ENCODE peak calls at places on chromosomes 1 and 21, in seven cellular contexts. J is GM06990, S is pancreas, G is ovary, U is left lung, X is heart left ventricle, T is neural progenitor cell. P is an unnamed sample.
A peak's percentile ranks its signal among the peaks of the same experiment; 100 is the strongest.

GRCh38 chr1:170221031-170221430 is 75.3 kb downstream of the NTMT2 start:
- DNase-seq in X (no peak), J (no peak), S (no peak), U (no peak), G (no peak), T (no peak), P (peak; percentile 78)

GRCh38 chr1:55466343-55466742 is 251.2 kb upstream of the USP24 start:
- DNase-seq in S (no peak), G (no peak), U (no peak), X (no peak), J (no peak), T (no peak), P (no peak)

GRCh38 chr1:240652554-240652953 is 40.6 kb upstream of the GREM2 start:
- DNase-seq in T (no peak), S (no peak), X (no peak), G (no peak), J (no peak), U (no peak), P (no peak)

GRCh38 chr1:52416811-52417210 is 12.4 kb downstream of the PRPF38A start:
- DNase-seq in S (no peak), U (no peak), T (no peak), G (no peak), X (no peak), J (no peak), P (no peak)

GRCh38 chr1:205237526-205238484 is 10.1 kb downstream of the TMCC2 start:
- DNase-seq in G (no peak), X (no peak), J (no peak), T (no peak), U (no peak), S (no peak), P (no peak)

GRCh38 chr1:226980565-226981385 is 40.7 kb downstream of the COQ8A start:
- DNase-seq in T (no peak), U (no peak), X (peak; percentile 71), S (peak; percentile 58), J (no peak), G (peak; percentile 42), P (no peak)

GRCh38 chr21:14382486-14382834 is 486 bp downstream of the HSPA13 start:
- DNase-seq in S (peak; percentile 31), J (no peak), X (peak; percentile 28), G (no peak), T (no peak), U (peak; percentile 32), P (peak; percentile 22)

GRCh38 chr1:156148236-156148635 is 5.1 kb upstream of the SEMA4A start:
- DNase-seq in T (no peak), S (no peak), J (peak; percentile 63), G (no peak), U (no peak), X (no peak), P (no peak)

GRCh38 chr1:174797398-174797797 is 202.3 kb upstream of the CACYBP start:
- DNase-seq in S (no peak), J (no peak), U (no peak), X (no peak), T (no peak), G (no peak), P (no peak)

GRCh38 chr21:42490735-42491134 is 5.3 kb downstream of the RSPH1 start:
- DNase-seq in J (no peak), S (no peak), G (no peak), U (no peak), X (no peak), T (no peak), P (no peak)

GRCh38 chr1:222064388-222065201 is 322.7 kb upstream of the DUSP10 start:
- DNase-seq in U (no peak), X (no peak), T (no peak), G (no peak), S (no peak), J (no peak), P (no peak)

GRCh38 chr1:207021139-207021861 is 11.3 kb downstream of the C1orf116 start:
- DNase-seq in U (no peak), J (no peak), X (no peak), G (no peak), T (no peak), S (no peak), P (no peak)

GRCh38 chr21:38925923-38926322 is 120.2 kb downstream of the ETS2 start:
- DNase-seq in G (peak; percentile 72), T (no peak), X (peak; percentile 84), U (peak; percentile 83), S (no peak), J (no peak), P (peak; percentile 56)

GRCh38 chr1:112849425-112849966 is 106.5 kb downstream of the SLC16A1 start:
- DNase-seq in T (peak; percentile 67), J (no peak), S (no peak), G (peak; percentile 33), X (peak; percentile 26), U (no peak), P (no peak)

GRCh38 chr1:224245188-224245587 is 62.1 kb downstream of the DEGS1 start:
- DNase-seq in J (peak; percentile 37), X (peak; percentile 47), S (no peak), G (peak; percentile 39), U (peak; percentile 74), T (no peak), P (no peak)

GRCh38 chr21:34933609-34934345 is 115.3 kb downstream of the RUNX1 start:
- DNase-seq in U (no peak), T (no peak), J (no peak), X (no peak), S (no peak), G (no peak), P (no peak)

GRCh38 chr1:214662386-214662785 is 59.4 kb downstream of the CENPF start:
- DNase-seq in J (no peak), G (no peak), U (no peak), X (no peak), T (no peak), S (no peak), P (peak; percentile 22)

GRCh38 chr1:67749844-67750689 is 65.1 kb downstream of the GADD45A start:
- DNase-seq in S (no peak), X (no peak), G (no peak), U (no peak), J (no peak), T (peak; percentile 49), P (peak; percentile 22)

GRCh38 chr1:87953732-87954344 is 625.2 kb downstream of the LMO4 start:
- DNase-seq in S (peak; percentile 72), X (peak; percentile 57), J (peak; percentile 16), U (peak; percentile 43), G (peak; percentile 61), T (peak; percentile 69), P (peak; percentile 33)

GRCh38 chr1:49364676-49365075 is 588.0 kb upstream of the BEND5 start:
- DNase-seq in X (no peak), J (no peak), G (no peak), S (no peak), T (no peak), U (no peak), P (no peak)

GRCh38 chr1:229572286-229572685 is 13.8 kb upstream of the ABCB10 start:
- DNase-seq in T (no peak), J (no peak), S (no peak), X (no peak), U (no peak), G (no peak), P (no peak)

GRCh38 chr1:154809436-154810413 is 60.4 kb downstream of the KCNN3 start:
- DNase-seq in G (no peak), X (peak; percentile 55), T (no peak), U (no peak), S (no peak), J (no peak), P (no peak)

GRCh38 chr1:163528710-163529348 is 207.1 kb downstream of the NUF2 start:
- DNase-seq in X (no peak), S (peak; percentile 22), U (no peak), G (no peak), T (peak; percentile 13), J (no peak), P (no peak)

GRCh38 chr1:70656371-70656770 is 245.3 kb downstream of the CTH start:
- DNase-seq in X (no peak), T (no peak), J (no peak), G (no peak), U (no peak), S (no peak), P (no peak)

GRCh38 chr1:157833155-157833554 is 8.5 kb downstream of the CD5L start:
- DNase-seq in U (no peak), J (peak; percentile 56), G (no peak), T (no peak), X (no peak), S (no peak), P (no peak)

GRCh38 chr1:10398734-10399486 is at the start of gene PGD:
- DNase-seq in U (peak; percentile 99), T (peak; percentile 99), J (peak; percentile 99), S (peak; percentile 98), X (peak; percentile 99), G (peak; percentile 99), P (peak; percentile 97)
- TF ChIP-seq CTCF in U (no peak), T (no peak), J (no peak), S (no peak), X (no peak), G (peak; percentile 17), P (peak; percentile 13)

DNA sequence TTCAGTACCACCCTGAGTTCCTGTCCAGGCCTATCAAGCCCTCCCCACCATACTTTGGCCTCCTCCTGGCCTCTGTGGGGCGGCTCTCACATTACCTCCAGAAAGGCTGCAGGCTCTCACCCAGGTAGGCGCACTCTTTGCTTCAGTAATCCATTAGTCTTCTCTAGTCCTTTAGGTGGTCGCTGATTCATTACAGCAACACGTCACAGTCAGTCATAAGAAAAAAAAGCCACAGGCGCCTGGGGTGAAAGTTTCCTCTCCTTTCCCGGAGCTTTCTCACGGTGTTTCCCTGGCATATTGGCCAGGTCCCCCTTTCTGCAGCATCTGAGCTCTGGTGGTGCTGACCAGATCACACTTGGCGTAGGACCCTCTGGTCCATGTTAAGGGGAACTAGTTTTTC is 12.1 kb downstream of the SLFNL1 start:
- DNase-seq in J (no peak), T (no peak), X (no peak), U (no peak), S (no peak), G (no peak), P (no peak)
- H3K36me3 ChIP-seq in J (peaks cover 45% of the 10 kb centered on the region), T (no peaks in the 10 kb centered on the region), X (no peaks in the 10 kb centered on the region), U (peaks cover 95% of the 10 kb centered on the region), S (no peaks in the 10 kb centered on the region), G (no peaks in the 10 kb centered on the region), P (peaks cover 93% of the 10 kb centered on the region)

DNA sequence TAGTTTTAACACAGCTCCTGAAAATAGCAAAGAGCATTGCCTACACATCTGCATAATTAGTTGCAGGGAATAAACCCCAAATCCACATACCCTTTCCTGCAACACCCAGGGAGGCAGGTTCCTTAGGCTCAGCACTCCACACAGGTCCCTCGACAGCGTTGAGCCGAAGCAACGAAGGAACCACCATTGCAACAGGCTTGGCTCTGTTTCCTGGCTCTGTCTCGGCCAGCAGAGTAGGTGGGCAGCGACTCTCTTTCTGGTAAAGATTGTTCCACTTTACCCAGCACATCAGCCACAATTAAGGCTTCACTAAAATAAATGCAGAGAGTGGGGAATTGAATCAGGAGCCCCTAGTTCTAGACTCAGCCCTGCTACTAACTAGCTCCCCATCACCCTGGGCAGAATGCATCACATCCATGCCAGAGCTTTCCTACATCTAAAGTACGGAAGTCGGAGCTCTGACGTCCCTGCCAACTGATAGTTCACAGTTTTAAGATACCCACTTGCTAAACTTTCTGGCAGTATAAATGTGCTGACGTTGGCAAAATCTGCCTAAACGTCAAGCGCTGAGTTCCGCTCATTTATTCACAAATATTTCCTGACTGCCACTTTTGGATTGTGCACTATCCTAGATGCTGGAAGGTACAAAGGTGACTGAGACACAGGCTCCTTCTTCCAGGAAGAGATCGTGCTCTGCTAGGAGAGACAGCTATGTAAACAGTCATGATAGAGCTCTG is 79.0 kb upstream of the COA6 start:
- DNase-seq in S (no peak), U (no peak), X (no peak), J (no peak), T (no peak), G (no peak), P (no peak)
- TF ChIP-seq CTCF in S (no peak), U (no peak), X (no peak), J (no peak), T (no peak), G (no peak), P (no peak)

GRCh38 chr1:180098242-180098995 is 56.2 kb upstream of the QSOX1 start:
- DNase-seq in T (no peak), G (no peak), J (no peak), U (no peak), X (no peak), S (no peak), P (no peak)
- H3K36me3 ChIP-seq in T (peaks cover 28% of the 10 kb centered on the region), G (no peaks in the 10 kb centered on the region), J (peaks cover 6% of the 10 kb centered on the region), U (peaks cover 88% of the 10 kb centered on the region), X (no peaks in the 10 kb centered on the region), S (no peaks in the 10 kb centered on the region), P (no peaks in the 10 kb centered on the region)

P was measured in tibial nerve.